ENCODE peak calls at places on chromosome 22, in eight cellular contexts. One of them, this sample, is unnamed.

GRCh38 chr22:26650722-26651421 is 6.5 kb upstream of the MIAT start:
- DNase-seq in thyroid gland: no peak
- DNase-seq in astrocyte: no peak
- DNase-seq in AG10803: no peak
- DNase-seq in mesothelial cell of epicardium: no peak
- DNase-seq in CD8-positive, alpha-beta T cell: no peak
- DNase-seq in sigmoid colon: no peak
- DNase-seq in A673: no peak
- DNase-seq in this sample: no peak

GRCh38 chr22:24428751-24429410 is 1.5 kb downstream of the ADORA2A start:
- DNase-seq in AG10803: no peak
- DNase-seq in thyroid gland: no peak
- DNase-seq in A673: no peak
- DNase-seq in sigmoid colon: no peak
- DNase-seq in astrocyte: no peak
- DNase-seq in CD8-positive, alpha-beta T cell: no peak
- DNase-seq in mesothelial cell of epicardium: no peak
- DNase-seq in this sample: no peak

GRCh38 chr22:38923463-38924196 is 33.8 kb upstream of the APOBEC3A start:
- DNase-seq in thyroid gland: peak; percentile 88
- DNase-seq in mesothelial cell of epicardium: no peak
- DNase-seq in sigmoid colon: peak; percentile 93
- DNase-seq in AG10803: peak; percentile 66
- DNase-seq in CD8-positive, alpha-beta T cell: no peak
- DNase-seq in astrocyte: peak; percentile 89
- DNase-seq in A673: peak; percentile 93
- DNase-seq in this sample: peak; percentile 63

GRCh38 chr22:26828311-26828710 is 170.9 kb downstream of the MIAT start:
- DNase-seq in AG10803: peak; percentile 37
- DNase-seq in mesothelial cell of epicardium: no peak
- DNase-seq in CD8-positive, alpha-beta T cell: no peak
- DNase-seq in thyroid gland: no peak
- DNase-seq in astrocyte: no peak
- DNase-seq in A673: no peak
- DNase-seq in sigmoid colon: no peak
- DNase-seq in this sample: no peak

GRCh38 chr22:45290410-45290936 is 5.7 kb downstream of the UPK3A start:
- DNase-seq in CD8-positive, alpha-beta T cell: no peak
- DNase-seq in A673: peak; percentile 74
- DNase-seq in sigmoid colon: no peak
- DNase-seq in thyroid gland: peak; percentile 72
- DNase-seq in astrocyte: peak; percentile 41
- DNase-seq in AG10803: peak; percentile 77
- DNase-seq in mesothelial cell of epicardium: no peak
- DNase-seq in this sample: no peak

GRCh38 chr22:42344391-42344861 is 74.0 kb upstream of the TCF20 start:
- DNase-seq in thyroid gland: peak; percentile 74
- DNase-seq in sigmoid colon: peak; percentile 89
- DNase-seq in CD8-positive, alpha-beta T cell: no peak
- DNase-seq in A673: peak; percentile 71
- DNase-seq in astrocyte: peak; percentile 56
- DNase-seq in AG10803: peak; percentile 37
- DNase-seq in mesothelial cell of epicardium: no peak
- DNase-seq in this sample: no peak

GRCh38 chr22:32964411-32965057 is 93.6 kb downstream of the SYN3 start:
- DNase-seq in CD8-positive, alpha-beta T cell: no peak
- DNase-seq in mesothelial cell of epicardium: no peak
- DNase-seq in A673: no peak
- DNase-seq in astrocyte: no peak
- DNase-seq in AG10803: no peak
- DNase-seq in thyroid gland: no peak
- DNase-seq in sigmoid colon: no peak
- DNase-seq in this sample: no peak

GRCh38 chr22:24001314-24001713 is 3.9 kb downstream of the GSTT4 start:
- DNase-seq in A673: no peak
- DNase-seq in mesothelial cell of epicardium: no peak
- DNase-seq in sigmoid colon: no peak
- DNase-seq in astrocyte: no peak
- DNase-seq in CD8-positive, alpha-beta T cell: no peak
- DNase-seq in AG10803: no peak
- DNase-seq in thyroid gland: no peak
- DNase-seq in this sample: no peak

GRCh38 chr22:42719133-42719532 is 1.5 kb downstream of the A4GALT start:
- DNase-seq in CD8-positive, alpha-beta T cell: no peak
- DNase-seq in thyroid gland: peak; percentile 22
- DNase-seq in AG10803: peak; percentile 50
- DNase-seq in sigmoid colon: no peak
- DNase-seq in mesothelial cell of epicardium: no peak
- DNase-seq in A673: peak; percentile 50
- DNase-seq in astrocyte: no peak
- DNase-seq in this sample: no peak

GRCh38 chr22:46691571-46691970 is 46.5 kb downstream of the CERK start:
- DNase-seq in A673: no peak
- DNase-seq in sigmoid colon: no peak
- DNase-seq in mesothelial cell of epicardium: no peak
- DNase-seq in AG10803: no peak
- DNase-seq in thyroid gland: no peak
- DNase-seq in astrocyte: no peak
- DNase-seq in CD8-positive, alpha-beta T cell: no peak
- DNase-seq in this sample: no peak

GRCh38 chr22:37163618-37164534 is 14.2 kb upstream of the IL2RB start:
- DNase-seq in mesothelial cell of epicardium: no peak
- DNase-seq in CD8-positive, alpha-beta T cell: no peak
- DNase-seq in astrocyte: no peak
- DNase-seq in AG10803: no peak
- DNase-seq in A673: no peak
- DNase-seq in sigmoid colon: no peak
- DNase-seq in thyroid gland: no peak
- DNase-seq in this sample: no peak

DNA sequence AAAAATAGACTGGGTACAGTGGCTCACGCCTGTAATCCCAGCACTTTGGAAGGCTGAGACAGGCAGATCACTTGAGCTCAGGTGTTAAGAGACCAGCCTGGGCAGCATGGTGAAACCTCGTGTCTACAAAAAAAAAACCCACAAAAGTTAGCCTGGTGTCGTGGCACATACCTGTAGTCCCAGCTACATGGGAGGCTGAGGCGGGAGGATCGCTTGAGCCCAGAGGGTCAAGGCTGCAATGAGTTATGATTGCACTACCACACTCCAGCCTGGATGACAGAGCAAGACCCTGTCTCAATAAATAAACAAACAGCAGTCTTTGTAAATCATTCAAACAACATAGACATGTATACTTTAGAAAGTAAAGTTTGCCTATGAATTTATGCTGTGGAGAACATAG is 2.5 kb downstream of the MOV10L1 start:
- DNase-seq in AG10803: no peak
- DNase-seq in thyroid gland: no peak
- DNase-seq in mesothelial cell of epicardium: no peak
- DNase-seq in astrocyte: no peak
- DNase-seq in sigmoid colon: no peak
- DNase-seq in CD8-positive, alpha-beta T cell: no peak
- DNase-seq in A673: no peak
- DNase-seq in this sample: no peak
- TF ChIP-seq CTCF in AG10803: no peak
- TF ChIP-seq CTCF in thyroid gland: no peak
- TF ChIP-seq CTCF in mesothelial cell of epicardium: no peak
- TF ChIP-seq CTCF in astrocyte: no peak
- TF ChIP-seq CTCF in sigmoid colon: no peak
- TF ChIP-seq CTCF in CD8-positive, alpha-beta T cell: no peak
- TF ChIP-seq CTCF in A673: no peak
- TF ChIP-seq CTCF in this sample: no peak

GRCh38 chr22:25567305-25567704 is 2.8 kb downstream of the GRK3 start:
- DNase-seq in astrocyte: no peak
- DNase-seq in A673: no peak
- DNase-seq in thyroid gland: no peak
- DNase-seq in AG10803: no peak
- DNase-seq in CD8-positive, alpha-beta T cell: no peak
- DNase-seq in sigmoid colon: no peak
- DNase-seq in mesothelial cell of epicardium: no peak
- DNase-seq in this sample: no peak
- TF ChIP-seq CTCF in astrocyte: no peak
- TF ChIP-seq CTCF in A673: no peak
- TF ChIP-seq CTCF in thyroid gland: no peak
- TF ChIP-seq CTCF in AG10803: no peak
- TF ChIP-seq CTCF in CD8-positive, alpha-beta T cell: no peak
- TF ChIP-seq CTCF in sigmoid colon: no peak
- TF ChIP-seq CTCF in mesothelial cell of epicardium: no peak
- TF ChIP-seq CTCF in this sample: no peak

GRCh38 chr22:29212738-29213137 is 7.0 kb downstream of the EMID1 start:
- DNase-seq in A673: no peak
- DNase-seq in mesothelial cell of epicardium: no peak
- DNase-seq in AG10803: no peak
- DNase-seq in sigmoid colon: no peak
- DNase-seq in thyroid gland: no peak
- DNase-seq in astrocyte: no peak
- DNase-seq in CD8-positive, alpha-beta T cell: no peak
- DNase-seq in this sample: no peak

GRCh38 chr22:29216011-29216872 is 10.5 kb downstream of the EMID1 start:
- DNase-seq in sigmoid colon: peak; percentile 47
- DNase-seq in CD8-positive, alpha-beta T cell: no peak
- DNase-seq in AG10803: no peak
- DNase-seq in mesothelial cell of epicardium: no peak
- DNase-seq in astrocyte: no peak
- DNase-seq in A673: no peak
- DNase-seq in thyroid gland: peak; percentile 45
- DNase-seq in this sample: no peak

GRCh38 chr22:29213481-29213880 is 7.8 kb downstream of the EMID1 start:
- DNase-seq in CD8-positive, alpha-beta T cell: no peak
- DNase-seq in AG10803: no peak
- DNase-seq in A673: no peak
- DNase-seq in astrocyte: no peak
- DNase-seq in thyroid gland: no peak
- DNase-seq in mesothelial cell of epicardium: no peak
- DNase-seq in sigmoid colon: no peak
- DNase-seq in this sample: no peak

GRCh38 chr22:29215012-29215860 is 9.5 kb downstream of the EMID1 start:
- DNase-seq in astrocyte: no peak
- DNase-seq in mesothelial cell of epicardium: no peak
- DNase-seq in A673: no peak
- DNase-seq in AG10803: no peak
- DNase-seq in sigmoid colon: peak; percentile 52
- DNase-seq in thyroid gland: peak; percentile 33
- DNase-seq in CD8-positive, alpha-beta T cell: no peak
- DNase-seq in this sample: no peak

DNA sequence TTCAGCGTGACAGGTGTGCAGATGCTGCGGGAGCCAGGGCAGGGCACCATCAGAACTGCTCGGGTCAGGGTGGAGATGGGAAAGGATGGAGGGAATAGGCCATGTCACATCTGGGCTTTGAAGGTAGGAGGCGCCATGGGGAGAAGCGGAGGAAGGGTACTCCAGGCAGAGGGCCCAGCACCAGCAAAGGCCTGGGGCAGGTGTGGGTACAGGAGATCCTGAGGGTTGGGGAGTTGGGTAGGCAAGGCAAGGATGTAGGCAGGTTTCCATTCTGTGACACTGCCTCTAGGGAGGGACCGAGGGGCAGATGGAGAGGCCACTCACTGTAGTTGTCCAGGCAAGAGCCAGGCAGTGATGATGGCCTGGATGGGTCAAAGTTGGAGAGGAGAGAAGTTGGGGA is 8.5 kb downstream of the EMID1 start:
- DNase-seq in mesothelial cell of epicardium: no peak
- DNase-seq in thyroid gland: no peak
- DNase-seq in sigmoid colon: peak; percentile 21
- DNase-seq in A673: no peak
- DNase-seq in AG10803: no peak
- DNase-seq in astrocyte: no peak
- DNase-seq in CD8-positive, alpha-beta T cell: no peak
- DNase-seq in this sample: no peak
- TF ChIP-seq CTCF in mesothelial cell of epicardium: no peak
- TF ChIP-seq CTCF in thyroid gland: no peak
- TF ChIP-seq CTCF in sigmoid colon: no peak
- TF ChIP-seq CTCF in A673: no peak
- TF ChIP-seq CTCF in AG10803: no peak
- TF ChIP-seq CTCF in astrocyte: no peak
- TF ChIP-seq CTCF in CD8-positive, alpha-beta T cell: no peak
- TF ChIP-seq CTCF in this sample: no peak

DNA sequence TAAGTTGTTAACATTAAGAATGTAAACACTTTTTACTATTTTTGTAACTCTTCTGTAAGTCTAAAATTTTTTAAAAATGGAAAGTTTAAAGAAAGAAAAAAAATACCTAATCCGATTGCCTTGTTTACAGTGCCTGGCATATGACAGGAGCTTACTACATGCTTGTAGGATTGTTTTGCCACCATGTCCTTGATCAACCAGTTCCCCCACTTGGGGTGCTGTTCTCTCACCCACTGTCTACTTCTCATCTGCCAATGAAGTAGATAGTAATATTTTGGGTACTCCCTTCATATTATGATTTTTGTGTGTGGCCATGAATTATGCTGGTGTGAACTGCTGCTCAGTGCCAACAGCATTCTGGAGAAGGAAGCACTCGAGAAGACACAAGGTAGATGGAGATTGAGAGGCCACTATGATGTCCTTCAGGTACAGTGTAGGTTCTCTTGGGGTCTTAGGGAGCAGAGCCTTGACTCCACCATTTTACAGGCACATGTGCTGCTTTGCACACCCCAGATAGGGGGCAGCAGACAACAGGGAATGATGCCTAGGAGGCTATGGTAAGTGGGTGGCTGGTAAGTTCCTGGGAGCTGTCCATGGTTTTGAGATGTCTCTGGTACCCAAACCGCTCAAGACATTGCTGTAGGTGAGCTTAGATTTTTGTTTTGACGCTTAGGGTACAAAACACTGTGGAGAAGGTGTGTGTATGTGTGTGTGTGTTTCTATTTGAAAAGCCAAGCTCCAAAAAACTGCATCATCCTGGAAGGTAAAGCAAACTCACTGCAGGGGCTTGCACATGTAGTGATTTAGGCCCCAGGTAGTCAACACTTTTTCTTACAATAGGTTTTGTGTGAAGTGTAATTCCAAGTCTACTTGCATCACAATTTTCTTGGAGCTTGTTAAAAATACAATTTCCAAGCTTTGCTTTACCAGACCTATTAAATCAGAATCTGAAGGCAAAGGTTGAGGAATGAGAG is 494.5 kb upstream of the LARGE1 start:
- DNase-seq in sigmoid colon: no peak
- DNase-seq in mesothelial cell of epicardium: peak; percentile 84
- DNase-seq in thyroid gland: peak; percentile 37
- DNase-seq in astrocyte: peak; percentile 6
- DNase-seq in AG10803: peak; percentile 25
- DNase-seq in A673: peak; percentile 68
- DNase-seq in CD8-positive, alpha-beta T cell: no peak
- DNase-seq in this sample: no peak
- TF ChIP-seq CTCF in sigmoid colon: no peak
- TF ChIP-seq CTCF in mesothelial cell of epicardium: peak; percentile 79
- TF ChIP-seq CTCF in thyroid gland: peak; percentile 48
- TF ChIP-seq CTCF in astrocyte: peak; percentile 50
- TF ChIP-seq CTCF in AG10803: peak; percentile 41
- TF ChIP-seq CTCF in A673: peak; percentile 63
- TF ChIP-seq CTCF in CD8-positive, alpha-beta T cell: no peak
- TF ChIP-seq CTCF in this sample: peak; percentile 36

GRCh38 chr22:48070760-48071159 is 1308.3 kb downstream of the TBC1D22A start:
- DNase-seq in CD8-positive, alpha-beta T cell: no peak
- DNase-seq in AG10803: no peak
- DNase-seq in mesothelial cell of epicardium: no peak
- DNase-seq in thyroid gland: no peak
- DNase-seq in A673: no peak
- DNase-seq in astrocyte: no peak
- DNase-seq in sigmoid colon: peak; percentile 42
- DNase-seq in this sample: no peak
- TF ChIP-seq CTCF in CD8-positive, alpha-beta T cell: no peak
- TF ChIP-seq CTCF in AG10803: no peak
- TF ChIP-seq CTCF in mesothelial cell of epicardium: no peak
- TF ChIP-seq CTCF in thyroid gland: no peak
- TF ChIP-seq CTCF in A673: no peak
- TF ChIP-seq CTCF in astrocyte: no peak
- TF ChIP-seq CTCF in sigmoid colon: no peak
- TF ChIP-seq CTCF in this sample: no peak

GRCh38 chr22:31872209-31872608 is 72.1 kb upstream of the YWHAH start:
- DNase-seq in CD8-positive, alpha-beta T cell: no peak
- DNase-seq in sigmoid colon: no peak
- DNase-seq in astrocyte: no peak
- DNase-seq in thyroid gland: no peak
- DNase-seq in AG10803: no peak
- DNase-seq in mesothelial cell of epicardium: no peak
- DNase-seq in A673: no peak
- DNase-seq in this sample: no peak
- TF ChIP-seq CTCF in CD8-positive, alpha-beta T cell: no peak
- TF ChIP-seq CTCF in sigmoid colon: no peak
- TF ChIP-seq CTCF in astrocyte: no peak
- TF ChIP-seq CTCF in thyroid gland: no peak
- TF ChIP-seq CTCF in AG10803: no peak
- TF ChIP-seq CTCF in mesothelial cell of epicardium: no peak
- TF ChIP-seq CTCF in A673: peak; percentile 42
- TF ChIP-seq CTCF in this sample: peak; percentile 21